ENCODE peak calls at places on chromosome 3, in ten cellular contexts. One of them, this sample, is unnamed.

GRCh38 chr3:103195201-103195600 is 760.4 kb downstream of the ZPLD1 start:
- DNase-seq in ovary: no peak
- DNase-seq in tibial nerve: no peak
- DNase-seq in GM13977: no peak
- DNase-seq in astrocyte: peak; percentile 23
- DNase-seq in breast epithelium: no peak
- DNase-seq in astrocyte of the cerebellum: peak; percentile 8
- DNase-seq in PC-3: peak; percentile 19
- DNase-seq in glutamatergic neuron: no peak
- DNase-seq in nephron progenitor cell: no peak
- DNase-seq in this sample: no peak

GRCh38 chr3:16884084-16884747 is 539 bp upstream of the PLCL2 start:
- DNase-seq in ovary: peak; percentile 81
- DNase-seq in glutamatergic neuron: peak; percentile 92
- DNase-seq in PC-3: peak; percentile 55
- DNase-seq in astrocyte of the cerebellum: no peak
- DNase-seq in tibial nerve: peak; percentile 54
- DNase-seq in nephron progenitor cell: peak; percentile 85
- DNase-seq in GM13977: peak; percentile 91
- DNase-seq in astrocyte: no peak
- DNase-seq in breast epithelium: no peak
- DNase-seq in this sample: peak; percentile 83

GRCh38 chr3:45181496-45181895 is 35.3 kb upstream of the CDCP1 start:
- DNase-seq in breast epithelium: no peak
- DNase-seq in tibial nerve: no peak
- DNase-seq in astrocyte: no peak
- DNase-seq in PC-3: no peak
- DNase-seq in nephron progenitor cell: no peak
- DNase-seq in astrocyte of the cerebellum: no peak
- DNase-seq in glutamatergic neuron: no peak
- DNase-seq in ovary: no peak
- DNase-seq in GM13977: no peak
- DNase-seq in this sample: no peak

GRCh38 chr3:184688251-184688851 is 23.5 kb downstream of the MAGEF1 start:
- DNase-seq in breast epithelium: no peak
- DNase-seq in tibial nerve: peak; percentile 20
- DNase-seq in astrocyte: peak; percentile 85
- DNase-seq in astrocyte of the cerebellum: peak; percentile 79
- DNase-seq in GM13977: no peak
- DNase-seq in ovary: no peak
- DNase-seq in PC-3: peak; percentile 67
- DNase-seq in nephron progenitor cell: no peak
- DNase-seq in glutamatergic neuron: no peak
- DNase-seq in this sample: no peak

GRCh38 chr3:127137113-127137512 is 55.8 kb upstream of the PRR23E start:
- DNase-seq in nephron progenitor cell: no peak
- DNase-seq in tibial nerve: no peak
- DNase-seq in astrocyte: no peak
- DNase-seq in glutamatergic neuron: no peak
- DNase-seq in ovary: no peak
- DNase-seq in GM13977: no peak
- DNase-seq in breast epithelium: no peak
- DNase-seq in astrocyte of the cerebellum: no peak
- DNase-seq in PC-3: no peak
- DNase-seq in this sample: no peak

GRCh38 chr3:114880078-114880477 is 267.0 kb downstream of the ZBTB20 start:
- DNase-seq in ovary: peak; percentile 29
- DNase-seq in glutamatergic neuron: no peak
- DNase-seq in PC-3: no peak
- DNase-seq in astrocyte: peak; percentile 34
- DNase-seq in tibial nerve: no peak
- DNase-seq in astrocyte of the cerebellum: peak; percentile 69
- DNase-seq in breast epithelium: peak; percentile 45
- DNase-seq in nephron progenitor cell: no peak
- DNase-seq in GM13977: no peak
- DNase-seq in this sample: no peak

GRCh38 chr3:29385056-29385455 is 104.2 kb downstream of the RBMS3 start:
- DNase-seq in tibial nerve: no peak
- DNase-seq in glutamatergic neuron: no peak
- DNase-seq in ovary: no peak
- DNase-seq in astrocyte: peak; percentile 74
- DNase-seq in GM13977: no peak
- DNase-seq in breast epithelium: no peak
- DNase-seq in astrocyte of the cerebellum: peak; percentile 73
- DNase-seq in PC-3: no peak
- DNase-seq in nephron progenitor cell: no peak
- DNase-seq in this sample: no peak

GRCh38 chr3:55190296-55190695 is 262.4 kb upstream of the LRTM1 start:
- DNase-seq in GM13977: no peak
- DNase-seq in glutamatergic neuron: no peak
- DNase-seq in nephron progenitor cell: no peak
- DNase-seq in astrocyte: peak; percentile 84
- DNase-seq in tibial nerve: no peak
- DNase-seq in PC-3: no peak
- DNase-seq in astrocyte of the cerebellum: no peak
- DNase-seq in breast epithelium: no peak
- DNase-seq in ovary: no peak
- DNase-seq in this sample: no peak

GRCh38 chr3:184748219-184749135 is 36.6 kb upstream of the MAGEF1 start:
- DNase-seq in GM13977: peak; percentile 53
- DNase-seq in ovary: no peak
- DNase-seq in glutamatergic neuron: no peak
- DNase-seq in breast epithelium: no peak
- DNase-seq in tibial nerve: peak; percentile 19
- DNase-seq in nephron progenitor cell: no peak
- DNase-seq in astrocyte: no peak
- DNase-seq in PC-3: peak; percentile 70
- DNase-seq in astrocyte of the cerebellum: no peak
- DNase-seq in this sample: peak; percentile 62

GRCh38 chr3:98070840-98071239 is 16.1 kb upstream of the OR5AC2 start:
- DNase-seq in astrocyte of the cerebellum: no peak
- DNase-seq in nephron progenitor cell: no peak
- DNase-seq in glutamatergic neuron: no peak
- DNase-seq in tibial nerve: no peak
- DNase-seq in PC-3: no peak
- DNase-seq in astrocyte: no peak
- DNase-seq in breast epithelium: no peak
- DNase-seq in ovary: no peak
- DNase-seq in GM13977: no peak
- DNase-seq in this sample: no peak

GRCh38 chr3:67459796-67460195 is 194.6 kb downstream of the SUCLG2 start:
- DNase-seq in nephron progenitor cell: no peak
- DNase-seq in astrocyte of the cerebellum: no peak
- DNase-seq in breast epithelium: no peak
- DNase-seq in PC-3: no peak
- DNase-seq in GM13977: no peak
- DNase-seq in glutamatergic neuron: no peak
- DNase-seq in astrocyte: no peak
- DNase-seq in tibial nerve: no peak
- DNase-seq in ovary: no peak
- DNase-seq in this sample: no peak

GRCh38 chr3:153242900-153243299 is 80.9 kb downstream of the RAP2B start:
- DNase-seq in nephron progenitor cell: no peak
- DNase-seq in glutamatergic neuron: no peak
- DNase-seq in breast epithelium: no peak
- DNase-seq in astrocyte: no peak
- DNase-seq in tibial nerve: no peak
- DNase-seq in GM13977: no peak
- DNase-seq in ovary: no peak
- DNase-seq in PC-3: no peak
- DNase-seq in astrocyte of the cerebellum: no peak
- DNase-seq in this sample: no peak

GRCh38 chr3:183534249-183534648 is 21.3 kb downstream of the KLHL6 start:
- DNase-seq in PC-3: peak; percentile 51
- DNase-seq in breast epithelium: no peak
- DNase-seq in ovary: no peak
- DNase-seq in astrocyte: no peak
- DNase-seq in astrocyte of the cerebellum: no peak
- DNase-seq in glutamatergic neuron: no peak
- DNase-seq in GM13977: no peak
- DNase-seq in nephron progenitor cell: no peak
- DNase-seq in tibial nerve: no peak
- DNase-seq in this sample: no peak

GRCh38 chr3:155701882-155702465 is 42.9 kb downstream of the PLCH1 start:
- DNase-seq in astrocyte of the cerebellum: peak; percentile 52
- DNase-seq in astrocyte: peak; percentile 32
- DNase-seq in glutamatergic neuron: no peak
- DNase-seq in breast epithelium: no peak
- DNase-seq in ovary: no peak
- DNase-seq in tibial nerve: peak; percentile 43
- DNase-seq in PC-3: peak; percentile 90
- DNase-seq in nephron progenitor cell: peak; percentile 8
- DNase-seq in GM13977: peak; percentile 42
- DNase-seq in this sample: no peak

GRCh38 chr3:124965413-124965812 is 30.9 kb upstream of the MUC13 start:
- DNase-seq in PC-3: no peak
- DNase-seq in astrocyte of the cerebellum: no peak
- DNase-seq in glutamatergic neuron: no peak
- DNase-seq in astrocyte: no peak
- DNase-seq in GM13977: no peak
- DNase-seq in nephron progenitor cell: no peak
- DNase-seq in breast epithelium: no peak
- DNase-seq in ovary: no peak
- DNase-seq in tibial nerve: no peak
- DNase-seq in this sample: no peak

GRCh38 chr3:185347392-185347791 is 15.5 kb upstream of the MAP3K13 start:
- DNase-seq in ovary: no peak
- DNase-seq in breast epithelium: no peak
- DNase-seq in tibial nerve: no peak
- DNase-seq in astrocyte: no peak
- DNase-seq in GM13977: no peak
- DNase-seq in glutamatergic neuron: no peak
- DNase-seq in nephron progenitor cell: no peak
- DNase-seq in astrocyte of the cerebellum: no peak
- DNase-seq in PC-3: no peak
- DNase-seq in this sample: no peak

GRCh38 chr3:42979044-42979962 is at the start of gene GASK1A:
- DNase-seq in tibial nerve: no peak
- DNase-seq in nephron progenitor cell: peak; percentile 74
- DNase-seq in PC-3: peak; percentile 53
- DNase-seq in GM13977: no peak
- DNase-seq in astrocyte: no peak
- DNase-seq in breast epithelium: no peak
- DNase-seq in ovary: peak; percentile 75
- DNase-seq in glutamatergic neuron: peak; percentile 60
- DNase-seq in astrocyte of the cerebellum: no peak
- DNase-seq in this sample: peak; percentile 77

GRCh38 chr3:143753456-143753855 is 94.8 kb downstream of the SLC9A9 start:
- DNase-seq in glutamatergic neuron: no peak
- DNase-seq in breast epithelium: no peak
- DNase-seq in ovary: no peak
- DNase-seq in astrocyte: no peak
- DNase-seq in astrocyte of the cerebellum: no peak
- DNase-seq in nephron progenitor cell: no peak
- DNase-seq in PC-3: no peak
- DNase-seq in tibial nerve: no peak
- DNase-seq in GM13977: no peak
- DNase-seq in this sample: no peak

GRCh38 chr3:194332858-194333211 is 18.3 kb downstream of the CPN2 start:
- DNase-seq in glutamatergic neuron: no peak
- DNase-seq in ovary: no peak
- DNase-seq in nephron progenitor cell: no peak
- DNase-seq in PC-3: no peak
- DNase-seq in GM13977: no peak
- DNase-seq in astrocyte of the cerebellum: no peak
- DNase-seq in astrocyte: no peak
- DNase-seq in tibial nerve: no peak
- DNase-seq in breast epithelium: no peak
- DNase-seq in this sample: no peak

GRCh38 chr3:174398761-174399160 is 460.4 kb upstream of the NAALADL2 start:
- DNase-seq in breast epithelium: no peak
- DNase-seq in astrocyte: peak; percentile 6
- DNase-seq in glutamatergic neuron: no peak
- DNase-seq in tibial nerve: no peak
- DNase-seq in ovary: no peak
- DNase-seq in PC-3: no peak
- DNase-seq in nephron progenitor cell: no peak
- DNase-seq in astrocyte of the cerebellum: no peak
- DNase-seq in GM13977: no peak
- DNase-seq in this sample: no peak

GRCh38 chr3:174403831-174404230 is 455.3 kb upstream of the NAALADL2 start:
- DNase-seq in astrocyte: no peak
- DNase-seq in PC-3: no peak
- DNase-seq in GM13977: no peak
- DNase-seq in ovary: no peak
- DNase-seq in tibial nerve: no peak
- DNase-seq in astrocyte of the cerebellum: no peak
- DNase-seq in breast epithelium: no peak
- DNase-seq in nephron progenitor cell: no peak
- DNase-seq in glutamatergic neuron: no peak
- DNase-seq in this sample: no peak

GRCh38 chr3:174397848-174398247 is 461.3 kb upstream of the NAALADL2 start:
- DNase-seq in nephron progenitor cell: no peak
- DNase-seq in ovary: no peak
- DNase-seq in glutamatergic neuron: no peak
- DNase-seq in tibial nerve: no peak
- DNase-seq in breast epithelium: no peak
- DNase-seq in astrocyte: peak; percentile 16
- DNase-seq in astrocyte of the cerebellum: peak; percentile 8
- DNase-seq in PC-3: peak; percentile 73
- DNase-seq in GM13977: no peak
- DNase-seq in this sample: no peak
- TF ChIP-seq CTCF in nephron progenitor cell: no peak
- TF ChIP-seq CTCF in ovary: peak; percentile 28
- TF ChIP-seq CTCF in glutamatergic neuron: no peak
- TF ChIP-seq CTCF in tibial nerve: peak; percentile 29
- TF ChIP-seq CTCF in breast epithelium: peak; percentile 66
- TF ChIP-seq CTCF in astrocyte: peak; percentile 30
- TF ChIP-seq CTCF in astrocyte of the cerebellum: no peak
- TF ChIP-seq CTCF in PC-3: peak; percentile 69
- TF ChIP-seq CTCF in GM13977: peak; percentile 10
- TF ChIP-seq CTCF in this sample: peak; percentile 61

GRCh38 chr3:179068779-179069530 is 2.7 kb downstream of the ZMAT3 start:
- DNase-seq in tibial nerve: no peak
- DNase-seq in PC-3: peak; percentile 30
- DNase-seq in nephron progenitor cell: peak; percentile 23
- DNase-seq in GM13977: peak; percentile 39
- DNase-seq in breast epithelium: no peak
- DNase-seq in astrocyte of the cerebellum: no peak
- DNase-seq in glutamatergic neuron: peak; percentile 56
- DNase-seq in astrocyte: no peak
- DNase-seq in ovary: no peak
- DNase-seq in this sample: no peak
- TF ChIP-seq CTCF in tibial nerve: no peak
- TF ChIP-seq CTCF in PC-3: peak; percentile 82
- TF ChIP-seq CTCF in nephron progenitor cell: peak; percentile 27
- TF ChIP-seq CTCF in GM13977: peak; percentile 70
- TF ChIP-seq CTCF in breast epithelium: no peak
- TF ChIP-seq CTCF in astrocyte of the cerebellum: peak; percentile 58
- TF ChIP-seq CTCF in glutamatergic neuron: peak; percentile 29
- TF ChIP-seq CTCF in astrocyte: peak; percentile 47
- TF ChIP-seq CTCF in ovary: no peak
- TF ChIP-seq CTCF in this sample: peak; percentile 62

GRCh38 chr3:85801955-85802354 is 843.2 kb downstream of the CADM2 start:
- DNase-seq in GM13977: no peak
- DNase-seq in breast epithelium: no peak
- DNase-seq in ovary: no peak
- DNase-seq in tibial nerve: no peak
- DNase-seq in nephron progenitor cell: peak; percentile 4
- DNase-seq in PC-3: peak; percentile 80
- DNase-seq in glutamatergic neuron: no peak
- DNase-seq in astrocyte: no peak
- DNase-seq in astrocyte of the cerebellum: peak; percentile 6
- DNase-seq in this sample: peak; percentile 34
- TF ChIP-seq CTCF in GM13977: no peak
- TF ChIP-seq CTCF in breast epithelium: no peak
- TF ChIP-seq CTCF in ovary: no peak
- TF ChIP-seq CTCF in tibial nerve: no peak
- TF ChIP-seq CTCF in nephron progenitor cell: peak; percentile 39
- TF ChIP-seq CTCF in PC-3: peak; percentile 91
- TF ChIP-seq CTCF in glutamatergic neuron: peak; percentile 73
- TF ChIP-seq CTCF in astrocyte: peak; percentile 45
- TF ChIP-seq CTCF in astrocyte of the cerebellum: peak; percentile 66
- TF ChIP-seq CTCF in this sample: peak; percentile 79

GRCh38 chr3:9422712-9423424 is 25.5 kb downstream of the SETD5 start:
- DNase-seq in nephron progenitor cell: no peak
- DNase-seq in breast epithelium: peak; percentile 93
- DNase-seq in glutamatergic neuron: peak; percentile 18
- DNase-seq in PC-3: peak; percentile 98
- DNase-seq in ovary: peak; percentile 68
- DNase-seq in astrocyte: peak; percentile 95
- DNase-seq in GM13977: peak; percentile 19
- DNase-seq in tibial nerve: peak; percentile 97
- DNase-seq in astrocyte of the cerebellum: peak; percentile 98
- DNase-seq in this sample: peak; percentile 36
- TF ChIP-seq CTCF in nephron progenitor cell: peak; percentile 46
- TF ChIP-seq CTCF in breast epithelium: peak; percentile 44
- TF ChIP-seq CTCF in glutamatergic neuron: peak; percentile 61
- TF ChIP-seq CTCF in PC-3: peak; percentile 76
- TF ChIP-seq CTCF in ovary: peak; percentile 31
- TF ChIP-seq CTCF in astrocyte: peak; percentile 62
- TF ChIP-seq CTCF in GM13977: no peak
- TF ChIP-seq CTCF in tibial nerve: peak; percentile 52
- TF ChIP-seq CTCF in astrocyte of the cerebellum: peak; percentile 62
- TF ChIP-seq CTCF in this sample: peak; percentile 70